ENCODE peak calls at places on chromosomes 7 and 10, in seven cellular contexts. One of them, this sample, is unnamed.

GRCh38 chr7:24702674-24703235 is 54.5 kb downstream of the GSDME start:
- DNase-seq in neuronal stem cell: no peak
- DNase-seq in H9: no peak
- DNase-seq in H1: peak
- DNase-seq in trophoblast cell: no peak
- DNase-seq in mesenchymal stem cell: no peak
- DNase-seq in mesendoderm: no peak
- DNase-seq in this sample: peak

GRCh38 chr7:15675379-15675778 is 11.1 kb downstream of the MEOX2 start:
- DNase-seq in neuronal stem cell: no peak
- DNase-seq in H9: no peak
- DNase-seq in H1: no peak
- DNase-seq in trophoblast cell: no peak
- DNase-seq in mesenchymal stem cell: no peak
- DNase-seq in mesendoderm: no peak
- DNase-seq in this sample: no peak

GRCh38 chr7:123242467-123243097 is 42.8 kb upstream of the SLC13A1 start:
- DNase-seq in neuronal stem cell: no peak
- DNase-seq in H9: no peak
- DNase-seq in H1: no peak
- DNase-seq in trophoblast cell: peak
- DNase-seq in mesenchymal stem cell: peak
- DNase-seq in mesendoderm: no peak
- DNase-seq in this sample: no peak

GRCh38 chr10:6877351-6878066 is 297.4 kb upstream of the PRKCQ start:
- DNase-seq in neuronal stem cell: no peak
- DNase-seq in H9: no peak
- DNase-seq in H1: no peak
- DNase-seq in trophoblast cell: no peak
- DNase-seq in mesenchymal stem cell: no peak
- DNase-seq in mesendoderm: no peak
- DNase-seq in this sample: no peak

GRCh38 chr10:19628767-19629443 is 187.3 kb upstream of the PLXDC2 start:
- DNase-seq in neuronal stem cell: peak
- DNase-seq in H9: no peak
- DNase-seq in H1: no peak
- DNase-seq in trophoblast cell: no peak
- DNase-seq in mesenchymal stem cell: peak
- DNase-seq in mesendoderm: peak
- DNase-seq in this sample: no peak

GRCh38 chr10:18226336-18226735 is 86.1 kb downstream of the CACNB2 start:
- DNase-seq in neuronal stem cell: no peak
- DNase-seq in H9: no peak
- DNase-seq in H1: no peak
- DNase-seq in trophoblast cell: no peak
- DNase-seq in mesenchymal stem cell: no peak
- DNase-seq in mesendoderm: peak
- DNase-seq in this sample: no peak

GRCh38 chr7:35785250-35785649 is 15.6 kb upstream of the SEPTIN7 start:
- DNase-seq in neuronal stem cell: no peak
- DNase-seq in H9: no peak
- DNase-seq in H1: no peak
- DNase-seq in trophoblast cell: no peak
- DNase-seq in mesenchymal stem cell: no peak
- DNase-seq in mesendoderm: peak
- DNase-seq in this sample: no peak

GRCh38 chr10:79182763-79183467 is 114.1 kb downstream of the ZMIZ1 start:
- DNase-seq in neuronal stem cell: no peak
- DNase-seq in H9: no peak
- DNase-seq in H1: no peak
- DNase-seq in trophoblast cell: no peak
- DNase-seq in mesenchymal stem cell: peak
- DNase-seq in mesendoderm: no peak
- DNase-seq in this sample: no peak

GRCh38 chr10:98307916-98308315 is 39.9 kb upstream of the LOXL4 start:
- DNase-seq in neuronal stem cell: no peak
- DNase-seq in H9: no peak
- DNase-seq in H1: no peak
- DNase-seq in trophoblast cell: no peak
- DNase-seq in mesenchymal stem cell: no peak
- DNase-seq in mesendoderm: no peak
- DNase-seq in this sample: no peak

GRCh38 chr10:70465832-70466231 is 12.7 kb upstream of the PALD1 start:
- DNase-seq in neuronal stem cell: no peak
- DNase-seq in H9: no peak
- DNase-seq in H1: no peak
- DNase-seq in trophoblast cell: no peak
- DNase-seq in mesenchymal stem cell: no peak
- DNase-seq in mesendoderm: no peak
- DNase-seq in this sample: no peak

GRCh38 chr7:142460402-142461117 is 202.7 kb upstream of the PRSS58 start:
- DNase-seq in neuronal stem cell: no peak
- DNase-seq in H9: no peak
- DNase-seq in H1: no peak
- DNase-seq in trophoblast cell: no peak
- DNase-seq in mesenchymal stem cell: no peak
- DNase-seq in mesendoderm: no peak
- DNase-seq in this sample: peak

GRCh38 chr10:133012573-133013359 is 70.4 kb upstream of the CFAP46 start:
- DNase-seq in neuronal stem cell: no peak
- DNase-seq in H9: no peak
- DNase-seq in H1: no peak
- DNase-seq in trophoblast cell: peak
- DNase-seq in mesenchymal stem cell: no peak
- DNase-seq in mesendoderm: no peak
- DNase-seq in this sample: no peak

GRCh38 chr7:45718464-45719330 is 144.5 kb downstream of the ADCY1 start:
- DNase-seq in neuronal stem cell: no peak
- DNase-seq in H9: peak
- DNase-seq in H1: peak
- DNase-seq in trophoblast cell: no peak
- DNase-seq in mesenchymal stem cell: peak
- DNase-seq in mesendoderm: no peak
- DNase-seq in this sample: peak

GRCh38 chr7:79308176-79308575 is 145.3 kb downstream of the MAGI2 start:
- DNase-seq in neuronal stem cell: no peak
- DNase-seq in H9: no peak
- DNase-seq in H1: no peak
- DNase-seq in trophoblast cell: no peak
- DNase-seq in mesenchymal stem cell: no peak
- DNase-seq in mesendoderm: no peak
- DNase-seq in this sample: no peak

GRCh38 chr10:115830260-115830970 is 442.6 kb downstream of the GFRA1 start:
- DNase-seq in neuronal stem cell: no peak
- DNase-seq in H9: no peak
- DNase-seq in H1: no peak
- DNase-seq in trophoblast cell: no peak
- DNase-seq in mesenchymal stem cell: peak
- DNase-seq in mesendoderm: no peak
- DNase-seq in this sample: peak

GRCh38 chr10:102644646-102645387 is 538 bp downstream of the TRIM8 start:
- DNase-seq in neuronal stem cell: peak
- DNase-seq in H9: peak
- DNase-seq in H1: peak
- DNase-seq in trophoblast cell: peak
- DNase-seq in mesenchymal stem cell: peak
- DNase-seq in mesendoderm: peak
- DNase-seq in this sample: peak

DNA sequence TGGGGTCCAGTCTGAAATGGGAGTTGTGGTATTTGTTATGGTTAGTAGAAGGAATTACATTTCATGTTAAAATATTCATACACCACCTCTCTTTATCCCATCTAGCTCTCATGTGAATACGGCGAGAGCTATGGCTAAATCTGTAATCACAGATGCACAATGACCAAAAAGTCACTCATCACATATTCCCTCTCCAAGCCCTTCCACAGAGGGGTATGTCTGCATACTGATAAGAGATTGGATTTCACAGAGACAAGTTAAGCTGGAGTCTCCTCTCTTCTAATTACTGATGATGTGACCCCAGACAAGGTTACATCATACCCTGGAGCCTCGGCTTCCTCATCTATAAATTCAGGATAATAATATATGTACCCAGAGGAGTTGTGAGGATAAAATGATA is 237.8 kb upstream of the RHOBTB1 start:
- DNase-seq in neuronal stem cell: no peak
- DNase-seq in H9: no peak
- DNase-seq in H1: no peak
- DNase-seq in trophoblast cell: no peak
- DNase-seq in mesenchymal stem cell: no peak
- DNase-seq in mesendoderm: no peak
- DNase-seq in this sample: no peak
- H3K23ac ChIP-seq in neuronal stem cell: no peak
- H3K23ac ChIP-seq in H9: no peak
- H3K23ac ChIP-seq in H1: no peak
- H3K23ac ChIP-seq in trophoblast cell: no peak
- H3K23ac ChIP-seq in mesenchymal stem cell: no peak
- H3K23ac ChIP-seq in mesendoderm: no peak
- H3K23ac ChIP-seq in this sample: no peak

GRCh38 chr7:134766779-134767566 is 12.5 kb upstream of the CALD1 start:
- DNase-seq in neuronal stem cell: no peak
- DNase-seq in H9: no peak
- DNase-seq in H1: no peak
- DNase-seq in trophoblast cell: no peak
- DNase-seq in mesenchymal stem cell: no peak
- DNase-seq in mesendoderm: no peak
- DNase-seq in this sample: peak
- H3K23ac ChIP-seq in neuronal stem cell: no peak
- H3K23ac ChIP-seq in H9: no peak
- H3K23ac ChIP-seq in H1: no peak
- H3K23ac ChIP-seq in trophoblast cell: no peak
- H3K23ac ChIP-seq in mesenchymal stem cell: no peak
- H3K23ac ChIP-seq in mesendoderm: no peak
- H3K23ac ChIP-seq in this sample: peak

GRCh38 chr7:95993420-95993819 is 221.1 kb downstream of the DYNC1I1 start:
- DNase-seq in neuronal stem cell: no peak
- DNase-seq in H9: no peak
- DNase-seq in H1: no peak
- DNase-seq in trophoblast cell: no peak
- DNase-seq in mesenchymal stem cell: no peak
- DNase-seq in mesendoderm: no peak
- DNase-seq in this sample: no peak

GRCh38 chr7:95986136-95986535 is 213.8 kb downstream of the DYNC1I1 start:
- DNase-seq in neuronal stem cell: no peak
- DNase-seq in H9: no peak
- DNase-seq in H1: no peak
- DNase-seq in trophoblast cell: no peak
- DNase-seq in mesenchymal stem cell: no peak
- DNase-seq in mesendoderm: no peak
- DNase-seq in this sample: no peak

GRCh38 chr7:95989301-95989700 is 216.9 kb downstream of the DYNC1I1 start:
- DNase-seq in neuronal stem cell: peak
- DNase-seq in H9: no peak
- DNase-seq in H1: no peak
- DNase-seq in trophoblast cell: peak
- DNase-seq in mesenchymal stem cell: no peak
- DNase-seq in mesendoderm: peak
- DNase-seq in this sample: no peak
- H3K23ac ChIP-seq in neuronal stem cell: no peak
- H3K23ac ChIP-seq in H9: no peak
- H3K23ac ChIP-seq in H1: no peak
- H3K23ac ChIP-seq in trophoblast cell: no peak
- H3K23ac ChIP-seq in mesenchymal stem cell: no peak
- H3K23ac ChIP-seq in mesendoderm: no peak
- H3K23ac ChIP-seq in this sample: no peak

GRCh38 chr7:39531818-39532217 is 34.4 kb upstream of the YAE1 start:
- DNase-seq in neuronal stem cell: no peak
- DNase-seq in H9: no peak
- DNase-seq in H1: no peak
- DNase-seq in trophoblast cell: no peak
- DNase-seq in mesenchymal stem cell: no peak
- DNase-seq in mesendoderm: no peak
- DNase-seq in this sample: no peak

GRCh38 chr7:39530996-39531395 is 35.2 kb upstream of the YAE1 start:
- DNase-seq in neuronal stem cell: no peak
- DNase-seq in H9: no peak
- DNase-seq in H1: no peak
- DNase-seq in trophoblast cell: no peak
- DNase-seq in mesenchymal stem cell: no peak
- DNase-seq in mesendoderm: no peak
- DNase-seq in this sample: no peak

GRCh38 chr7:39527296-39527695 is 38.9 kb upstream of the YAE1 start:
- DNase-seq in neuronal stem cell: no peak
- DNase-seq in H9: no peak
- DNase-seq in H1: no peak
- DNase-seq in trophoblast cell: no peak
- DNase-seq in mesenchymal stem cell: no peak
- DNase-seq in mesendoderm: no peak
- DNase-seq in this sample: no peak

GRCh38 chr7:39527951-39528350 is 38.3 kb upstream of the YAE1 start:
- DNase-seq in neuronal stem cell: no peak
- DNase-seq in H9: no peak
- DNase-seq in H1: no peak
- DNase-seq in trophoblast cell: no peak
- DNase-seq in mesenchymal stem cell: no peak
- DNase-seq in mesendoderm: no peak
- DNase-seq in this sample: peak

DNA sequence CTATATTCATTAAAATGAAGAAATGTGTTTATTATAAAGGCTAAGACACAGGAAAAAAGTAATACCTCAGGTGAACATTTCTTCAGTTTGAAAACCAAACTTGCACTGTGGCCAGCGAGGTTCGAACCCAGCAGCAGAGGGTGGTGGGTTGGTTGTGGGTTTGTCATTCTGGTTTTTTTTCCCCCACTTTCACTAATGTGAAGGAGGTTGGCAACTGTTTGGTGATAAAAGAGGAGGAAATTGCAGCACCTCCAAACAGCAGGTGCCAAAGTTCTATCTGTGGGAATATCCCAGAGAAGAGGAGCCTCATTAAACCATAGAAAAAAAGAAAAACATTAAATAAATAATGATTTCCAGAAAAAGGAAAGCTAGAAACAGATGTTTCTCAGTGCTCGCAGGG is 36.6 kb upstream of the YAE1 start:
- DNase-seq in neuronal stem cell: no peak
- DNase-seq in H9: no peak
- DNase-seq in H1: no peak
- DNase-seq in trophoblast cell: no peak
- DNase-seq in mesenchymal stem cell: no peak
- DNase-seq in mesendoderm: no peak
- DNase-seq in this sample: no peak
- H3K23ac ChIP-seq in neuronal stem cell: no peak
- H3K23ac ChIP-seq in H9: no peak
- H3K23ac ChIP-seq in H1: no peak
- H3K23ac ChIP-seq in trophoblast cell: no peak
- H3K23ac ChIP-seq in mesenchymal stem cell: no peak
- H3K23ac ChIP-seq in mesendoderm: no peak
- H3K23ac ChIP-seq in this sample: no peak

DNA sequence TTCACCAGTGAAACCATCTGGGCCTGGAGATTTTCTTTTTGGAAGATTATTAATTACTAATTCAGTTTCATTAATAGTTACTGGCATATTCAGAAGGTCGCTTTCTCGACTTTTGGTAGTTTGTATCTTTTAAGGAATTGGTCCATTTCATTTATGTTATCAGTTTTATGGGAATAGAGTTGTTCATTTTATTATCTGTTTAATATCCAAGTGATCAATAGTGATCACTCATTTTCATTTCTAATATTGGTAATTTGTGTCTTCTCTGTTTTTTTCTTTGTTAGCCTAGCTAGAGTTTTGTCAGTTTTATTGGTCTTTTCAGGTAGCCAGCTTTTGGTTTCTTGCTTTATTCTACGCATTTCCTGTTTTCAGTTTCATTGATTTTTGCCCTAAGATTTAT is 31.0 kb downstream of the MKLN1 start:
- DNase-seq in neuronal stem cell: no peak
- DNase-seq in H9: no peak
- DNase-seq in H1: no peak
- DNase-seq in trophoblast cell: no peak
- DNase-seq in mesenchymal stem cell: no peak
- DNase-seq in mesendoderm: no peak
- DNase-seq in this sample: no peak
- H3K23ac ChIP-seq in neuronal stem cell: no peak
- H3K23ac ChIP-seq in H9: no peak
- H3K23ac ChIP-seq in H1: no peak
- H3K23ac ChIP-seq in trophoblast cell: no peak
- H3K23ac ChIP-seq in mesenchymal stem cell: no peak
- H3K23ac ChIP-seq in mesendoderm: no peak
- H3K23ac ChIP-seq in this sample: no peak